ENCODE peak calls at places on chromosomes 2 and 18, in four cellular contexts. J is fibroblast of the conjunctiva, L is erythroblast, X is mesothelial cell of epicardium. U is an unnamed sample.

GRCh38 chr2:213476641-213477040 is 192.4 kb downstream of the SPAG16 start:
- DNase-seq in J (no peak), L (no peak), X (no peak), U (no peak)

GRCh38 chr2:97673187-97673914 is 3.8 kb downstream of the C2orf92 start:
- DNase-seq in J (no peak), L (no peak), X (no peak), U (no peak)

GRCh38 chr2:174336403-174337336 is 1.9 kb downstream of the SP9 start:
- DNase-seq in J (no peak), L (peak; percentile 75), X (peak; percentile 58), U (no peak)

GRCh38 chr2:118089015-118089800 is 937 bp downstream of the INSIG2 start:
- DNase-seq in J (no peak), L (peak; percentile 60), X (no peak), U (no peak)

GRCh38 chr2:98465456-98466201 is 21.0 kb downstream of the INPP4A start:
- DNase-seq in J (peak; percentile 36), L (peak; percentile 83), X (peak; percentile 71), U (no peak)

GRCh38 chr2:102050854-102051391 is 59.2 kb downstream of the IL1R2 start:
- DNase-seq in J (peak; percentile 84), L (no peak), X (peak; percentile 47), U (no peak)

GRCh38 chr18:75162467-75162866 is 46.5 kb downstream of the PTGR3 start:
- DNase-seq in J (peak; percentile 30), L (no peak), X (no peak), U (no peak)

GRCh38 chr2:222160944-222161343 is 137.9 kb downstream of the PAX3 start:
- DNase-seq in J (no peak), L (no peak), X (no peak), U (no peak)

GRCh38 chr2:235432741-235433520 is 60.9 kb upstream of the AGAP1 start:
- DNase-seq in J (no peak), L (no peak), X (no peak), U (no peak)

GRCh38 chr2:206736935-206737334 is 18.7 kb upstream of the DYTN start:
- DNase-seq in J (no peak), L (no peak), X (no peak), U (no peak)

GRCh38 chr18:39389800-39390379 is 1824.3 kb upstream of the CELF4 start:
- DNase-seq in J (no peak), L (no peak), X (no peak), U (no peak)

GRCh38 chr18:46672062-46672970 is 15.3 kb upstream of the LOXHD1 start:
- DNase-seq in J (no peak), L (no peak), X (no peak), U (no peak)

GRCh38 chr18:7566244-7566586 is 901 bp upstream of the PTPRM start:
- DNase-seq in J (no peak), L (no peak), X (no peak), U (no peak)

GRCh38 chr2:168371273-168371992 is 84.6 kb upstream of the CERS6 start:
- DNase-seq in J (no peak), L (no peak), X (no peak), U (no peak)

GRCh38 chr18:44729631-44730101 is 49.0 kb downstream of the SETBP1 start:
- DNase-seq in J (no peak), L (no peak), X (no peak), U (peak; percentile 69)

GRCh38 chr2:73970850-73971471 is 13.7 kb upstream of the TET3 start:
- DNase-seq in J (no peak), L (peak; percentile 92), X (no peak), U (no peak)

GRCh38 chr2:227884511-227884947 is 13.1 kb downstream of the DAW1 start:
- DNase-seq in J (peak; percentile 53), L (peak; percentile 72), X (peak; percentile 64), U (no peak)

GRCh38 chr2:3298201-3298600 is 79.4 kb downstream of the EIPR1 start:
- DNase-seq in J (no peak), L (no peak), X (no peak), U (no peak)

GRCh38 chr18:36389811-36390581 is 92.5 kb downstream of the FHOD3 start:
- DNase-seq in J (no peak), L (no peak), X (no peak), U (no peak)

GRCh38 chr18:37175727-37176126 is 346.8 kb downstream of the KIAA1328 start:
- DNase-seq in J (no peak), L (no peak), X (no peak), U (no peak)

GRCh38 chr2:37394263-37394662 is 49.8 kb downstream of the QPCT start:
- DNase-seq in J (no peak), L (no peak), X (no peak), U (no peak)

GRCh38 chr2:228048838-228049490 is 132.5 kb downstream of the SPHKAP start:
- DNase-seq in J (peak; percentile 24), L (peak; percentile 13), X (no peak), U (no peak)

GRCh38 chr2:209425082-209426071 is 1.5 kb downstream of the MAP2 start:
- DNase-seq in J (peak; percentile 35), L (peak; percentile 2), X (no peak), U (no peak)

GRCh38 chr18:48325115-48325670 is 84.0 kb downstream of the ZBTB7C start:
- DNase-seq in J (no peak), L (no peak), X (no peak), U (no peak)

GRCh38 chr18:60966876-60967275 is 366.4 kb upstream of the CDH20 start:
- DNase-seq in J (peak; percentile 6), L (no peak), X (no peak), U (peak; percentile 42)

GRCh38 chr18:23884712-23885375 is 129.7 kb upstream of the TTC39C start:
- DNase-seq in J (no peak), L (no peak), X (no peak), U (no peak)

GRCh38 chr2:102004588-102004987 is 12.8 kb downstream of the IL1R2 start:
- DNase-seq in J (no peak), L (no peak), X (no peak), U (no peak)

GRCh38 chr18:58937913-58938312 is 73.2 kb downstream of the ZNF532 start:
- DNase-seq in J (no peak), L (no peak), X (no peak), U (no peak)

GRCh38 chr2:160221391-160222276 is 21.6 kb upstream of the ITGB6 start:
- DNase-seq in J (no peak), L (no peak), X (no peak), U (no peak)

GRCh38 chr2:218991674-218992168 is 1.5 kb downstream of the CRYBA2 start:
- DNase-seq in J (no peak), L (no peak), X (no peak), U (no peak)

GRCh38 chr18:74241970-74242369 is 49.8 kb downstream of the CYB5A start:
- DNase-seq in J (no peak), L (no peak), X (no peak), U (no peak)

GRCh38 chr2:120892967-120893667 is 157.4 kb downstream of the GLI2 start:
- DNase-seq in J (no peak), L (no peak), X (no peak), U (no peak)

GRCh38 chr2:119218478-119219064 is 5.1 kb upstream of the STEAP3 start:
- DNase-seq in J (peak; percentile 57), L (peak; percentile 89), X (no peak), U (no peak)

GRCh38 chr2:30336978-30337841 is 105.9 kb downstream of the LBH start:
- DNase-seq in J (no peak), L (no peak), X (no peak), U (no peak)

U was measured in brain pericyte.